ENCODE peak calls at places on chromosomes 2 and 18, in five cellular contexts. Q is GM12865, G is A549, O is fibroblast of pulmonary artery, Z is GM10248. L is an unnamed sample.

GRCh38 chr18:61850756-61851155 is 42.1 kb downstream of the RNF152 start:
- DNase-seq in Z (no peak), O (no peak), Q (peak; percentile 53), G (no peak), L (no peak)

GRCh38 chr2:172623249-172623965 is 67.5 kb downstream of the PDK1 start:
- DNase-seq in Q (no peak), O (peak; percentile 40), G (no peak), Z (no peak), L (peak; percentile 75)

GRCh38 chr18:55387139-55387984 is 200.6 kb downstream of the TCF4 start:
- DNase-seq in Q (no peak), O (peak; percentile 54), Z (no peak), G (no peak), L (no peak)

GRCh38 chr2:5692561-5693287 is 540 bp downstream of the SOX11 start:
- DNase-seq in Z (no peak), O (peak; percentile 7), Q (no peak), G (peak; percentile 10), L (no peak)

GRCh38 chr2:239881561-239882320 is 143.4 kb downstream of the NDUFA10 start:
- DNase-seq in Q (no peak), G (no peak), O (peak; percentile 33), Z (no peak), L (no peak)

GRCh38 chr2:206160124-206160806 is 570 bp downstream of the EEF1B2 start:
- DNase-seq in Q (peak; percentile 70), G (no peak), O (no peak), Z (peak; percentile 71), L (no peak)

GRCh38 chr18:35029770-35030169 is 11.4 kb upstream of the MAPRE2 start:
- DNase-seq in O (no peak), G (no peak), Q (peak; percentile 54), Z (peak; percentile 36), L (no peak)

GRCh38 chr2:229852565-229852964 is 69.2 kb downstream of the TRIP12 start:
- DNase-seq in Q (peak; percentile 80), O (peak; percentile 88), Z (peak; percentile 18), G (no peak), L (peak; percentile 35)

GRCh38 chr2:143533846-143534245 is 404.6 kb downstream of the ARHGAP15 start:
- DNase-seq in Z (no peak), Q (no peak), O (no peak), G (no peak), L (no peak)

GRCh38 chr2:120773186-120773800 is 37.6 kb downstream of the GLI2 start:
- DNase-seq in G (no peak), Q (no peak), O (no peak), Z (no peak), L (no peak)

GRCh38 chr2:28343184-28343942 is 49.3 kb upstream of the FOSL2 start:
- DNase-seq in O (no peak), Q (no peak), Z (no peak), G (no peak), L (no peak)

GRCh38 chr18:59810183-59810582 is 89.6 kb upstream of the PMAIP1 start:
- DNase-seq in O (no peak), Z (no peak), Q (peak; percentile 52), G (no peak), L (no peak)

GRCh38 chr18:31042391-31043181 is at the start of gene DSC3:
- DNase-seq in Z (peak; percentile 15), Q (no peak), O (peak; percentile 83), G (peak; percentile 39), L (no peak)

GRCh38 chr2:188369365-188369764 is 77.7 kb downstream of the GULP1 start:
- DNase-seq in O (peak; percentile 77), Q (peak; percentile 62), Z (peak; percentile 38), G (peak; percentile 69), L (peak; percentile 57)

GRCh38 chr18:74631242-74632087 is 33.8 kb downstream of the ZNF407 start:
- DNase-seq in G (no peak), O (peak; percentile 84), Z (no peak), Q (no peak), L (peak; percentile 65)

GRCh38 chr2:136310797-136311558 is 193.0 kb upstream of the CXCR4 start:
- DNase-seq in G (no peak), Z (no peak), O (no peak), Q (peak; percentile 11), L (no peak)

GRCh38 chr2:32424739-32425138 is 67.9 kb downstream of the BIRC6 start:
- DNase-seq in O (no peak), Q (no peak), Z (no peak), G (no peak), L (no peak)

GRCh38 chr2:200809506-200810251 is 2.0 kb upstream of the BZW1 start:
- DNase-seq in Z (no peak), G (no peak), Q (no peak), O (peak; percentile 33), L (no peak)

GRCh38 chr18:68604256-68604655 is 110.7 kb downstream of the TMX3 start:
- DNase-seq in O (peak; percentile 29), Z (no peak), Q (no peak), G (no peak), L (no peak)

GRCh38 chr2:239548965-239549595 is 148.3 kb upstream of the HDAC4 start:
- DNase-seq in Q (no peak), Z (no peak), G (no peak), O (no peak), L (no peak)

GRCh38 chr18:54254265-54254758 is 15.0 kb upstream of the POLI start:
- DNase-seq in G (peak; percentile 53), O (peak; percentile 41), Q (no peak), Z (no peak), L (peak; percentile 7)

GRCh38 chr2:33062665-33063249 is 116.0 kb downstream of the LTBP1 start:
- DNase-seq in G (no peak), Z (no peak), Q (no peak), O (peak; percentile 10), L (no peak)

GRCh38 chr18:74897971-74898657 is 300.4 kb downstream of the ZNF407 start:
- DNase-seq in O (peak; percentile 42), Q (no peak), G (no peak), Z (no peak), L (peak; percentile 68)

GRCh38 chr18:34771958-34772357 is 61.9 kb downstream of the DTNA start:
- DNase-seq in Z (no peak), Q (no peak), G (no peak), O (no peak), L (no peak)

GRCh38 chr2:229714080-229714735 is at the start of gene DNER:
- DNase-seq in Q (peak; percentile 53), Z (peak; percentile 73), G (no peak), O (no peak), L (no peak)

GRCh38 chr18:1408331-1408835 is 503.7 kb downstream of the ADCYAP1 start:
- DNase-seq in G (no peak), Z (no peak), O (no peak), Q (no peak), L (no peak)

GRCh38 chr18:24503182-24503581 is 42.7 kb downstream of the HRH4 start:
- DNase-seq in Z (no peak), Q (no peak), G (no peak), O (no peak), L (no peak)

GRCh38 chr18:21701621-21702020 is 3.0 kb downstream of the ABHD3 start:
- DNase-seq in Z (no peak), Q (no peak), O (no peak), G (no peak), L (no peak)

GRCh38 chr2:141399270-141399669 is 731.5 kb downstream of the LRP1B start:
- DNase-seq in G (peak; percentile 36), O (peak; percentile 43), Q (peak; percentile 16), Z (no peak), L (no peak)

GRCh38 chr2:16012626-16013501 is 72.5 kb downstream of the MYCN start:
- DNase-seq in Q (no peak), Z (no peak), O (no peak), G (no peak), L (no peak)

GRCh38 chr18:21341141-21341540 is 99.1 kb downstream of the GREB1L start:
- DNase-seq in O (no peak), Z (no peak), G (no peak), Q (peak; percentile 21), L (no peak)

GRCh38 chr2:112646102-112646719 is 472 bp downstream of the SLC20A1 start:
- DNase-seq in Z (peak; percentile 61), G (no peak), O (no peak), Q (peak; percentile 54), L (no peak)

GRCh38 chr2:105919826-105920225 is 175.1 kb downstream of the NCK2 start:
- DNase-seq in Q (peak; percentile 50), O (peak; percentile 61), Z (no peak), G (peak; percentile 22), L (peak; percentile 80)

GRCh38 chr2:150903461-150903860 is 358.2 kb downstream of the RBM43 start:
- DNase-seq in G (no peak), Z (no peak), O (no peak), Q (no peak), L (no peak)

DNA sequence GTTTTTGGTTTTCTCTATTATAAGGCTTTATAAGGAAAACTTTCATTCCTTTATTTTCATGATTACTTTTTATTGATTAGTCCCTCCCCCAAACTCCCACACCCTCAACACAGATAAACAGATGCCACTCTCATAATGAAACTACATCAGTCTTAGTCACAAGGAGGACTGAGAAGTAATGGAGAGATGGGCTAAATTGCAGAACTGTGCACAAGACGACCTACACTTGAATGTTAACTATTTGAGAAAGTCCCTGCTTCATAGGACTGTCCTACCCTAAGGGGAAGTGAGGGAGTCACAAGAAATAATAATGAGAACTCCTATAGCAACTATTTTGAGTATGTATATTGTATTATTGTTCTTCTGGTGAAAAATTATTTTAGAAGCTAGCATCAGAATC is 360.8 kb downstream of the RBM43 start:
- DNase-seq in Z (no peak), O (no peak), Q (no peak), G (no peak), L (no peak)
- TF ChIP-seq CTCF in Z (no peak), O (no peak), Q (no peak), G (no peak), L (no peak)

GRCh38 chr2:236557894-236558532 is 11.6 kb upstream of the ACKR3 start:
- DNase-seq in Q (no peak), G (no peak), Z (no peak), O (no peak), L (no peak)
- TF ChIP-seq CTCF in Q (no peak), G (no peak), Z (no peak), O (no peak), L (no peak)

DNA sequence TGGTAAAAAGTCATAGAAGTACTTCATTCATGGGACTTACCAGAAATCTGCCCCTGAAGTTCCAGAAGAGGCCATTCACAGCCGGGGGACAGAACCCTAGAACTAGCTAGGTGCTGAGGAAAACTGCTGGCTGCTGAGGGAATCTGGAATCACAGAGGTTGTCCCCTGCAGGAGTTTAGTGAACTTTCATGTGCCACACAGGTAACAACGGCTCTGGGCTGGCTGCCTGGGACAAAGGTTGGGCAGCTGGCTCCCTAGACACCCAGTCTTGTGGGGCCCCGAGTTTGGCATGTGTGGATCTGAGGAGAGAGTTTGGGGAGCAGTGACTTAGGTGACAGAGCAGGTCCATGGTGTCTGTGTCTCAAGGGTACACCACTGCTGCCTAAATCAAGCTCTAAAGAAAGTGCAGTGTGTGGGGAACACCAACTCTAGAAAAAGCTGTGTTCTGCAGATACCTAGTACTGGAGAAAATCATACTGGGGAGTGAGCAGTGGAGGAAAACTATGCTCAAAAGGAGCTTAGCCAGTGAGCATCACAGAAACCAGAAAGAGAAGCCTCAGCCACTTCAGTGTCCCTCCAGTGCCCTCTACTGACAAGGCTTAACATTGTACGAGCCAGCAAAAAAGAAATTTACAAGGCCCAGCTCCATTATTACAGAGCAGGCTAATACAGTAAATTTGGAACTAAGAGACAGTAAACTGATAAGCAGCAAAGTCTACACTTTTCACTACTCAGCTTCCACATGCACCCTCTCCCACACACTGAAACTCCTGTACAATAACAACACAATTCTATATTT is 15.2 kb downstream of the GALNT3 start:
- DNase-seq in Q (peak; percentile 44), Z (no peak), O (peak; percentile 22), G (peak; percentile 31), L (no peak)
- TF ChIP-seq CTCF in Q (peak; percentile 53), Z (peak; percentile 25), O (peak; percentile 42), G (peak; percentile 32), L (peak; percentile 39)

GRCh38 chr18:11293794-11294193 is 144.4 kb upstream of the PIEZO2 start:
- DNase-seq in G (no peak), Q (peak; percentile 38), Z (peak; percentile 15), O (no peak), L (no peak)
- TF ChIP-seq CTCF in G (no peak), Q (no peak), Z (no peak), O (no peak), L (no peak)

L was measured in HFFc6.